ENCODE peak calls at places on chromosome 2, in nine cellular contexts. One of them, this sample, is unnamed.

GRCh38 chr2:164287041-164287440 is 334.2 kb downstream of the GRB14 start:
- DNase-seq in GM23338: no peak
- DNase-seq in hepatocyte: no peak
- DNase-seq in OCI-LY7: no peak
- DNase-seq in MM.1S: no peak
- DNase-seq in neural progenitor cell: no peak
- DNase-seq in HCT116: no peak
- DNase-seq in SK-N-SH: no peak
- DNase-seq in PC-3: no peak
- DNase-seq in this sample: no peak

GRCh38 chr2:156333951-156334495 is 1.5 kb upstream of the NR4A2 start:
- DNase-seq in GM23338: peak; percentile 81
- DNase-seq in hepatocyte: peak; percentile 79
- DNase-seq in OCI-LY7: peak; percentile 63
- DNase-seq in MM.1S: peak; percentile 90
- DNase-seq in neural progenitor cell: peak; percentile 87
- DNase-seq in HCT116: no peak
- DNase-seq in SK-N-SH: peak; percentile 49
- DNase-seq in PC-3: no peak
- DNase-seq in this sample: peak; percentile 89

GRCh38 chr2:112021269-112021668 is 33.8 kb upstream of the TMEM87B start:
- DNase-seq in GM23338: no peak
- DNase-seq in hepatocyte: no peak
- DNase-seq in OCI-LY7: no peak
- DNase-seq in MM.1S: no peak
- DNase-seq in neural progenitor cell: no peak
- DNase-seq in HCT116: no peak
- DNase-seq in SK-N-SH: no peak
- DNase-seq in PC-3: no peak
- DNase-seq in this sample: no peak

GRCh38 chr2:102063360-102063947 is 71.7 kb downstream of the IL1R2 start:
- DNase-seq in GM23338: no peak
- DNase-seq in hepatocyte: peak; percentile 54
- DNase-seq in OCI-LY7: no peak
- DNase-seq in MM.1S: no peak
- DNase-seq in neural progenitor cell: no peak
- DNase-seq in HCT116: no peak
- DNase-seq in SK-N-SH: no peak
- DNase-seq in PC-3: no peak
- DNase-seq in this sample: peak; percentile 87

GRCh38 chr2:240136013-240136670 is at the start of gene COPS9:
- DNase-seq in GM23338: peak; percentile 90
- DNase-seq in hepatocyte: peak; percentile 95
- DNase-seq in OCI-LY7: peak; percentile 90
- DNase-seq in MM.1S: peak; percentile 84
- DNase-seq in neural progenitor cell: peak; percentile 94
- DNase-seq in HCT116: peak; percentile 61
- DNase-seq in SK-N-SH: peak; percentile 98
- DNase-seq in PC-3: peak; percentile 80
- DNase-seq in this sample: peak; percentile 95

GRCh38 chr2:49044680-49045079 is 109.6 kb downstream of the FSHR start:
- DNase-seq in GM23338: peak; percentile 65
- DNase-seq in hepatocyte: peak; percentile 30
- DNase-seq in OCI-LY7: no peak
- DNase-seq in MM.1S: peak; percentile 12
- DNase-seq in neural progenitor cell: peak; percentile 75
- DNase-seq in HCT116: no peak
- DNase-seq in SK-N-SH: peak; percentile 6
- DNase-seq in PC-3: no peak
- DNase-seq in this sample: no peak

GRCh38 chr2:151928380-151928779 is 100.2 kb upstream of the ARL5A start:
- DNase-seq in GM23338: no peak
- DNase-seq in hepatocyte: peak; percentile 55
- DNase-seq in OCI-LY7: no peak
- DNase-seq in MM.1S: no peak
- DNase-seq in neural progenitor cell: no peak
- DNase-seq in HCT116: no peak
- DNase-seq in SK-N-SH: no peak
- DNase-seq in PC-3: peak; percentile 34
- DNase-seq in this sample: no peak

GRCh38 chr2:121092095-121092494 is 192.9 kb downstream of the TFCP2L1 start:
- DNase-seq in GM23338: no peak
- DNase-seq in hepatocyte: no peak
- DNase-seq in OCI-LY7: no peak
- DNase-seq in MM.1S: no peak
- DNase-seq in neural progenitor cell: no peak
- DNase-seq in HCT116: no peak
- DNase-seq in SK-N-SH: no peak
- DNase-seq in PC-3: peak; percentile 77
- DNase-seq in this sample: no peak

GRCh38 chr2:37348155-37348554 is 3.7 kb downstream of the QPCT start:
- DNase-seq in GM23338: no peak
- DNase-seq in hepatocyte: no peak
- DNase-seq in OCI-LY7: no peak
- DNase-seq in MM.1S: peak; percentile 87
- DNase-seq in neural progenitor cell: no peak
- DNase-seq in HCT116: no peak
- DNase-seq in SK-N-SH: no peak
- DNase-seq in PC-3: no peak
- DNase-seq in this sample: no peak

GRCh38 chr2:71578665-71579371 is 125.5 kb downstream of the DYSF start:
- DNase-seq in GM23338: no peak
- DNase-seq in hepatocyte: no peak
- DNase-seq in OCI-LY7: no peak
- DNase-seq in MM.1S: no peak
- DNase-seq in neural progenitor cell: no peak
- DNase-seq in HCT116: no peak
- DNase-seq in SK-N-SH: no peak
- DNase-seq in PC-3: no peak
- DNase-seq in this sample: peak; percentile 84

GRCh38 chr2:102606353-102606752 is 13.0 kb upstream of the SLC9A2 start:
- DNase-seq in GM23338: no peak
- DNase-seq in hepatocyte: peak; percentile 44
- DNase-seq in OCI-LY7: no peak
- DNase-seq in MM.1S: no peak
- DNase-seq in neural progenitor cell: no peak
- DNase-seq in HCT116: no peak
- DNase-seq in SK-N-SH: no peak
- DNase-seq in PC-3: peak; percentile 78
- DNase-seq in this sample: peak; percentile 46

GRCh38 chr2:73264332-73264606 is 20.0 kb downstream of the FBXO41 start:
- DNase-seq in GM23338: no peak
- DNase-seq in hepatocyte: no peak
- DNase-seq in OCI-LY7: no peak
- DNase-seq in MM.1S: no peak
- DNase-seq in neural progenitor cell: no peak
- DNase-seq in HCT116: no peak
- DNase-seq in SK-N-SH: no peak
- DNase-seq in PC-3: no peak
- DNase-seq in this sample: no peak

GRCh38 chr2:126843046-126843445 is 55.6 kb upstream of the TEX51 start:
- DNase-seq in GM23338: no peak
- DNase-seq in hepatocyte: no peak
- DNase-seq in OCI-LY7: no peak
- DNase-seq in MM.1S: no peak
- DNase-seq in neural progenitor cell: no peak
- DNase-seq in HCT116: no peak
- DNase-seq in SK-N-SH: no peak
- DNase-seq in PC-3: no peak
- DNase-seq in this sample: no peak

GRCh38 chr2:150387586-150388288 is 99.7 kb downstream of the RND3 start:
- DNase-seq in GM23338: no peak
- DNase-seq in hepatocyte: no peak
- DNase-seq in OCI-LY7: no peak
- DNase-seq in MM.1S: no peak
- DNase-seq in neural progenitor cell: no peak
- DNase-seq in HCT116: no peak
- DNase-seq in SK-N-SH: no peak
- DNase-seq in PC-3: no peak
- DNase-seq in this sample: peak; percentile 35

GRCh38 chr2:184192664-184193063 is 405.7 kb upstream of the ZNF804A start:
- DNase-seq in GM23338: peak; percentile 4
- DNase-seq in hepatocyte: no peak
- DNase-seq in OCI-LY7: no peak
- DNase-seq in MM.1S: no peak
- DNase-seq in neural progenitor cell: no peak
- DNase-seq in HCT116: no peak
- DNase-seq in SK-N-SH: no peak
- DNase-seq in PC-3: no peak
- DNase-seq in this sample: no peak

GRCh38 chr2:71950256-71951066 is 197.2 kb downstream of the CYP26B1 start:
- DNase-seq in GM23338: no peak
- DNase-seq in hepatocyte: no peak
- DNase-seq in OCI-LY7: no peak
- DNase-seq in MM.1S: no peak
- DNase-seq in neural progenitor cell: no peak
- DNase-seq in HCT116: no peak
- DNase-seq in SK-N-SH: no peak
- DNase-seq in PC-3: no peak
- DNase-seq in this sample: peak; percentile 59

DNA sequence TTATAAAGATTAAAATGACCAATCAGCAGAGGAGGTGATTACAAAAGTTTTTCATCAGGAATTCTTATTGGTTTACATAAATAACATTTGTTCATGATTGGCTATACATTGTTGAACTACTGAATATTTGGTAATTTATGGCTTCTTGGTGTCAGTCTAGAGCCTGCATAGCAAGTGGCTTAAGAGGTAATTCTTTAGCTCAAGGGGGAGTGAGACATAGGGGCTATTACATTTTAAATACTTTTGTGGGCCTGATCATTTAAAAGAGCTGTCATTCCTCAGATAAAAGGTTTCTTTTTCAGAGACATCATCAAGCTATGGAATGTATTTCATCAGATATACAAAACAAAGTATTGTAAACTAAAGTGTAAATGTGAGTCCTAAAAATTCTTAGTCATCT is 373.8 kb downstream of the EPHA4 start:
- DNase-seq in GM23338: no peak
- DNase-seq in hepatocyte: no peak
- DNase-seq in OCI-LY7: no peak
- DNase-seq in MM.1S: no peak
- DNase-seq in neural progenitor cell: no peak
- DNase-seq in HCT116: no peak
- DNase-seq in SK-N-SH: no peak
- DNase-seq in PC-3: no peak
- DNase-seq in this sample: no peak
- H3K4me1 ChIP-seq in GM23338: peaks cover 36% of the 10 kb centered on the region
- H3K4me1 ChIP-seq in hepatocyte: no peaks in the 10 kb centered on the region
- H3K4me1 ChIP-seq in OCI-LY7: peaks cover 56% of the 10 kb centered on the region
- H3K4me1 ChIP-seq in MM.1S: peaks cover 6% of the 10 kb centered on the region
- H3K4me1 ChIP-seq in neural progenitor cell: peaks cover 8% of the 10 kb centered on the region
- H3K4me1 ChIP-seq in HCT116: no peaks in the 10 kb centered on the region
- H3K4me1 ChIP-seq in SK-N-SH: no peaks in the 10 kb centered on the region
- H3K4me1 ChIP-seq in PC-3: no peaks in the 10 kb centered on the region
- H3K4me1 ChIP-seq in this sample: no peaks in the 10 kb centered on the region

GRCh38 chr2:42046819-42047487 is 868 bp upstream of the PKDCC start:
- DNase-seq in GM23338: peak; percentile 91
- DNase-seq in hepatocyte: peak; percentile 80
- DNase-seq in OCI-LY7: no peak
- DNase-seq in MM.1S: no peak
- DNase-seq in neural progenitor cell: peak; percentile 97
- DNase-seq in HCT116: no peak
- DNase-seq in SK-N-SH: peak; percentile 63
- DNase-seq in PC-3: no peak
- DNase-seq in this sample: peak; percentile 23
- TF ChIP-seq EZH2phosphoT487 in GM23338: no peak
- TF ChIP-seq EZH2phosphoT487 in hepatocyte: no peak
- TF ChIP-seq EZH2phosphoT487 in OCI-LY7: no peak
- TF ChIP-seq EZH2phosphoT487 in MM.1S: no peak
- TF ChIP-seq EZH2phosphoT487 in neural progenitor cell: peak; percentile 57
- TF ChIP-seq EZH2phosphoT487 in HCT116: no peak
- TF ChIP-seq EZH2phosphoT487 in SK-N-SH: no peak
- TF ChIP-seq EZH2phosphoT487 in PC-3: no peak
- TF ChIP-seq EZH2phosphoT487 in this sample: no peak

GRCh38 chr2:24498121-24498520 is 7.1 kb downstream of the NCOA1 start:
- DNase-seq in GM23338: no peak
- DNase-seq in hepatocyte: no peak
- DNase-seq in OCI-LY7: no peak
- DNase-seq in MM.1S: no peak
- DNase-seq in neural progenitor cell: no peak
- DNase-seq in HCT116: no peak
- DNase-seq in SK-N-SH: no peak
- DNase-seq in PC-3: no peak
- DNase-seq in this sample: no peak
- H3K4me1 ChIP-seq in GM23338: peaks cover 18% of the 10 kb centered on the region
- H3K4me1 ChIP-seq in hepatocyte: peaks cover 22% of the 10 kb centered on the region
- H3K4me1 ChIP-seq in OCI-LY7: no peaks in the 10 kb centered on the region
- H3K4me1 ChIP-seq in MM.1S: no peaks in the 10 kb centered on the region
- H3K4me1 ChIP-seq in neural progenitor cell: peaks cover 10% of the 10 kb centered on the region
- H3K4me1 ChIP-seq in HCT116: no peaks in the 10 kb centered on the region
- H3K4me1 ChIP-seq in SK-N-SH: peaks cover 5% of the 10 kb centered on the region
- H3K4me1 ChIP-seq in PC-3: peaks cover 10% of the 10 kb centered on the region
- H3K4me1 ChIP-seq in this sample: peaks cover 7% of the 10 kb centered on the region

GRCh38 chr2:64157792-64158191 is 13.6 kb upstream of the PELI1 start:
- DNase-seq in GM23338: no peak
- DNase-seq in hepatocyte: peak; percentile 26
- DNase-seq in OCI-LY7: no peak
- DNase-seq in MM.1S: no peak
- DNase-seq in neural progenitor cell: no peak
- DNase-seq in HCT116: no peak
- DNase-seq in SK-N-SH: no peak
- DNase-seq in PC-3: peak; percentile 33
- DNase-seq in this sample: peak; percentile 15
- TF ChIP-seq EZH2phosphoT487 in GM23338: no peak
- TF ChIP-seq EZH2phosphoT487 in hepatocyte: no peak
- TF ChIP-seq EZH2phosphoT487 in OCI-LY7: no peak
- TF ChIP-seq EZH2phosphoT487 in MM.1S: no peak
- TF ChIP-seq EZH2phosphoT487 in neural progenitor cell: no peak
- TF ChIP-seq EZH2phosphoT487 in HCT116: no peak
- TF ChIP-seq EZH2phosphoT487 in SK-N-SH: no peak
- TF ChIP-seq EZH2phosphoT487 in PC-3: no peak
- TF ChIP-seq EZH2phosphoT487 in this sample: no peak

This sample was measured in GM23248.